ENCODE peak calls at places on chromosomes 1 and 21, in nine cellular contexts. J is heart right ventricle, U is neural progenitor cell, T is psoas muscle, Q is spleen, N is breast epithelium, A is IMR-90, C is heart left ventricle, Z is neuronal stem cell. S is an unnamed sample. For H3K36me3 and H3K9me3, the result is how much of the 10 kb centered on the place peaks cover.

GRCh38 chr1:89609339-89609725 is 23.6 kb upstream of the LRRC8C start:
- DNase-seq in Z (no peak), Q (no peak), A (no peak), T (no peak), U (no peak), N (no peak), J (no peak), C (no peak), S (no peak)

GRCh38 chr1:22041505-22041904 is 11.0 kb upstream of the CDC42 start:
- DNase-seq in J (no peak), Z (no peak), C (no peak), Q (peak), N (no peak), A (no peak), T (no peak), U (no peak), S (no peak)

GRCh38 chr1:87279966-87280535 is 48.6 kb upstream of the LMO4 start:
- DNase-seq in T (no peak), N (no peak), Q (no peak), U (no peak), J (no peak), Z (no peak), A (peak), C (no peak), S (no peak)

GRCh38 chr1:15756143-15757015 is 2.2 kb upstream of the FBLIM1 start:
- DNase-seq in N (peak), Z (no peak), C (no peak), U (peak), T (no peak), Q (no peak), A (no peak), J (no peak), S (peak)

GRCh38 chr1:154304664-154305337 is 16.1 kb upstream of the AQP10 start:
- DNase-seq in T (no peak), J (no peak), U (no peak), A (no peak), Z (no peak), C (no peak), N (no peak), Q (no peak), S (no peak)

GRCh38 chr1:155126494-155127104 is 1.1 kb upstream of the EFNA1 start:
- DNase-seq in U (peak), Q (no peak), T (peak), N (peak), C (no peak), A (peak), J (peak), Z (no peak), S (no peak)

GRCh38 chr1:90784186-90784847 is 67.2 kb upstream of the BARHL2 start:
- DNase-seq in C (no peak), J (no peak), N (no peak), Q (no peak), T (no peak), U (no peak), A (no peak), Z (no peak), S (no peak)

GRCh38 chr1:221691320-221691719 is 50.6 kb downstream of the DUSP10 start:
- DNase-seq in A (no peak), C (no peak), T (no peak), N (no peak), Q (no peak), U (no peak), J (no peak), Z (no peak), S (no peak)

GRCh38 chr1:54537611-54538010 is 10.4 kb upstream of the ACOT11 start:
- DNase-seq in U (no peak), N (no peak), T (no peak), Z (no peak), J (no peak), C (no peak), A (no peak), Q (no peak), S (no peak)

GRCh38 chr1:225425211-225425786 is 2.5 kb downstream of the LBR start:
- DNase-seq in C (no peak), Q (no peak), N (no peak), J (no peak), T (no peak), Z (no peak), A (peak), U (no peak), S (no peak)

GRCh38 chr1:6889875-6890480 is 104.7 kb downstream of the CAMTA1 start:
- DNase-seq in T (no peak), C (peak), J (no peak), N (no peak), Q (no peak), U (peak), A (peak), Z (peak), S (peak)

GRCh38 chr1:162977944-162978568 is 91.1 kb upstream of the RGS4 start:
- DNase-seq in J (no peak), U (no peak), A (no peak), Q (no peak), N (no peak), T (no peak), C (no peak), Z (no peak), S (no peak)

GRCh38 chr1:2927995-2928732 is 93.1 kb upstream of the ACTRT2 start:
- DNase-seq in N (no peak), Q (no peak), T (no peak), Z (no peak), C (no peak), A (no peak), J (no peak), U (no peak), S (no peak)

GRCh38 chr1:56286506-56286905 is 292.9 kb downstream of the PLPP3 start:
- DNase-seq in Z (no peak), U (no peak), C (no peak), Q (no peak), T (no peak), A (no peak), N (no peak), J (no peak), S (no peak)

DNA sequence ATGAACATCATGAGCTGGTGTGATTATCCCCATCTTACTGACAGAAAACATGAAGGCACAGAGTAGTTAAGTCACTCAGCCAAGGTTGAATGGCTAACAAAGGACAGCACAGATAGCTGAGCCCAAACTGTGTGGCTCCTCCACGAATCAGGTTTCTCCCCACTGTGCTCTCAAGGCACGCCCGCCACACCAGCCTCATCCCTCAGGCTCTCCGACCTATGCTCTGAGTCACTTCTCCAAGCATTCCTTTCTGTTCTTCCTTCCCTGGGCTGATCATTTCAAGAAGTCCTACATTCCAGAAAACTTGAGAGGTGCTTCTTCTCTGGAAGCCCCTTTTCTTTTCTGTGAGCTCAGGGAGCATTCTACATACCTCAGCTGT is 25.3 kb upstream of the SDC3 start:
- DNase-seq in N (no peak), C (no peak), A (peak), T (no peak), Q (no peak), U (no peak), Z (no peak), J (no peak), S (no peak)
- H3K36me3 ChIP-seq in N (under half), C (half or more), A (under half), T (half or more), Q (half or more), U (under half), Z (half or more), J (under half), S (under half)

GRCh38 chr1:41806472-41807155 is 112.1 kb downstream of the HIVEP3 start:
- DNase-seq in N (no peak), A (no peak), Z (no peak), T (no peak), U (no peak), C (no peak), J (no peak), Q (no peak), S (no peak)
- H3K4me3 ChIP-seq in N (no peak), A (no peak), Z (no peak), T (no peak), U (no peak), C (no peak), J (no peak), Q (no peak), S (no peak)

GRCh38 chr21:20592482-20592881 is 405.7 kb upstream of the NCAM2 start:
- DNase-seq in J (no peak), U (no peak), T (no peak), A (no peak), Z (no peak), C (no peak), N (no peak), Q (no peak), S (no peak)
- H3K9me3 ChIP-seq in J (under half), U (under half), T (under half), A (under half), Z (under half), C (under half), N (under half), Q (under half), S (under half)

DNA sequence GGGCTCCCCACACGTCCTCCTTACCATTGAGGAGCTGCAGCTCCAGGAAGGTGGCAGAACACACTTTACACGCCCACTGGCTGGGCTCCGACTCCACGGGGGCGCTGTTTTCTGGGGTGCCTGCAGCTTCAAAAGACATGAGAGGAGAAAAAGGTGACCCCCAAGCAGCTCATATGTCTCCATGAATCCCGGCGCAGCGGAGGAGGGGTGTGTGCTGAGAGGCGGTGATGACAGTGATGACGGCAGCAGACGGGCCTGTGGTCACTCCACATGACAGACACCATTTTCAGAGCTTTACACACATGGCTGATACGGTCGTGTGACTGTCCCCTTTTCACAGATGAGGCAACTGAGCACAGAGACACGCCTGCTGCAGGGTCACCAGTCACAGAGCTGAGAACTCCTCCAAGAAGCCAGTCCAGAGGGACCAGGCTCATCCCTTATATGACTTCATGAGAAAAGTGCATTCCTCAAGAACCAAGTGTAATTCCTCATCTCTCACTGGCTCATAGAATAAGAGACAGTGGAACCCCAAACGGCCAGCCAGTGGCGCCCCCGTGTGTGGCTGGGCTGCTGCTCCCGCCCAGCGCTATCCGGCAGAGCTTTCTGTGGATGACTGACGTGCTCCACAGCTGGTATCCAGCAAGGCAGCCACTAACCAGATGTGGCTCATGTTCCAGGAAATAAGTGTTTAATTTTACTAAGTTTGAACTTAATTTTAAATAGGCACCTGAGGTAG is 31.9 kb downstream of the PRDM15 start:
- DNase-seq in Q (peak), C (no peak), J (no peak), N (no peak), U (peak), T (no peak), A (peak), Z (no peak), S (peak)
- H3K36me3 ChIP-seq in Q (under half), C (under half), J (under half), N (under half), U (under half), T (under half), A (under half), Z (under half), S (under half)

GRCh38 chr1:67001682-67002425 is 52.1 kb downstream of the SLC35D1 start:
- DNase-seq in C (no peak), U (no peak), T (no peak), N (no peak), Q (no peak), Z (no peak), A (no peak), J (no peak), S (no peak)

GRCh38 chr1:66998972-66999371 is 55.0 kb downstream of the SLC35D1 start:
- DNase-seq in A (peak), C (no peak), Q (no peak), Z (no peak), U (no peak), J (no peak), T (no peak), N (no peak), S (no peak)

GRCh38 chr1:67005068-67005467 is 48.9 kb downstream of the SLC35D1 start:
- DNase-seq in A (no peak), J (peak), N (no peak), Q (no peak), Z (no peak), T (peak), U (no peak), C (peak), S (no peak)

GRCh38 chr1:66999640-67000400 is 54.1 kb downstream of the SLC35D1 start:
- DNase-seq in C (no peak), T (no peak), N (no peak), A (no peak), Q (no peak), Z (no peak), J (no peak), U (no peak), S (no peak)

DNA sequence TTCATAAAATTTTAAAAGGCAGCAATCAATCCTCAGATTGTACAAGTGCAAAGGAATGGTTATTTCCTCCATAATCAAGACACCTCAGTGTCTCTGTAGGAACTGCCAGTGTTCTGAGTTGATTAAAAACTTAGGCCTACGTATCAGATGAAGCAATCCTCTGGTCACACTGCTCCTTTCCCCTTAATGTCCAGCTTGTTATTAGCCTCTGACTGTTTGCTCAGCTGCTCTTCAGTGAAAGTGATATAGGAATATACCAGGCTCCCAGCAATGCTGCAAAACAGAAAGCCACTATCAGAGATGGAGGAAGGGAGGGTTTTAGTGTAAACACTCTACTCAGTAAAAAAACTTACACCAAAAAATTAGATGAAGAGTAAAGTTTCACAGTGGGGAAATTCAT is 49.8 kb downstream of the SLC35D1 start:
- DNase-seq in N (no peak), Q (no peak), J (no peak), U (no peak), T (no peak), A (peak), C (no peak), Z (no peak), S (no peak)
- H3K4me3 ChIP-seq in N (no peak), Q (no peak), J (no peak), U (no peak), T (no peak), A (no peak), C (no peak), Z (no peak), S (no peak)

GRCh38 chr1:80673935-80674597 is 1126.7 kb upstream of the ADGRL2 start:
- DNase-seq in U (peak), T (no peak), A (no peak), N (no peak), Z (no peak), C (no peak), J (no peak), Q (no peak), S (no peak)

GRCh38 chr1:80678438-80678837 is 1122.3 kb upstream of the ADGRL2 start:
- DNase-seq in C (no peak), A (no peak), N (no peak), J (no peak), Q (no peak), Z (no peak), U (no peak), T (no peak), S (no peak)

GRCh38 chr1:80675469-80675868 is 1125.3 kb upstream of the ADGRL2 start:
- DNase-seq in J (no peak), Z (no peak), T (no peak), A (no peak), Q (no peak), U (no peak), N (no peak), C (no peak), S (no peak)
- H3K9me3 ChIP-seq in J (under half), Z (under half), T (under half), A (under half), Q (under half), U (under half), N (under half), C (under half), S (under half)

GRCh38 chr1:27594542-27595510 is 9.1 kb downstream of the AHDC1 start:
- DNase-seq in Q (no peak), T (no peak), J (no peak), U (peak), N (no peak), A (peak), C (no peak), Z (no peak), S (no peak)

GRCh38 chr1:27592191-27592590 is 11.8 kb downstream of the AHDC1 start:
- DNase-seq in J (no peak), A (no peak), N (no peak), C (no peak), U (no peak), T (no peak), Q (no peak), Z (no peak), S (no peak)

GRCh38 chr1:27592600-27593340 is 11.2 kb downstream of the AHDC1 start:
- DNase-seq in U (peak), J (no peak), A (no peak), C (peak), Z (no peak), N (no peak), Q (no peak), T (no peak), S (no peak)

GRCh38 chr1:27595597-27595996 is 8.3 kb downstream of the AHDC1 start:
- DNase-seq in J (no peak), C (no peak), A (no peak), Q (no peak), T (no peak), N (no peak), Z (no peak), U (no peak), S (no peak)

DNA sequence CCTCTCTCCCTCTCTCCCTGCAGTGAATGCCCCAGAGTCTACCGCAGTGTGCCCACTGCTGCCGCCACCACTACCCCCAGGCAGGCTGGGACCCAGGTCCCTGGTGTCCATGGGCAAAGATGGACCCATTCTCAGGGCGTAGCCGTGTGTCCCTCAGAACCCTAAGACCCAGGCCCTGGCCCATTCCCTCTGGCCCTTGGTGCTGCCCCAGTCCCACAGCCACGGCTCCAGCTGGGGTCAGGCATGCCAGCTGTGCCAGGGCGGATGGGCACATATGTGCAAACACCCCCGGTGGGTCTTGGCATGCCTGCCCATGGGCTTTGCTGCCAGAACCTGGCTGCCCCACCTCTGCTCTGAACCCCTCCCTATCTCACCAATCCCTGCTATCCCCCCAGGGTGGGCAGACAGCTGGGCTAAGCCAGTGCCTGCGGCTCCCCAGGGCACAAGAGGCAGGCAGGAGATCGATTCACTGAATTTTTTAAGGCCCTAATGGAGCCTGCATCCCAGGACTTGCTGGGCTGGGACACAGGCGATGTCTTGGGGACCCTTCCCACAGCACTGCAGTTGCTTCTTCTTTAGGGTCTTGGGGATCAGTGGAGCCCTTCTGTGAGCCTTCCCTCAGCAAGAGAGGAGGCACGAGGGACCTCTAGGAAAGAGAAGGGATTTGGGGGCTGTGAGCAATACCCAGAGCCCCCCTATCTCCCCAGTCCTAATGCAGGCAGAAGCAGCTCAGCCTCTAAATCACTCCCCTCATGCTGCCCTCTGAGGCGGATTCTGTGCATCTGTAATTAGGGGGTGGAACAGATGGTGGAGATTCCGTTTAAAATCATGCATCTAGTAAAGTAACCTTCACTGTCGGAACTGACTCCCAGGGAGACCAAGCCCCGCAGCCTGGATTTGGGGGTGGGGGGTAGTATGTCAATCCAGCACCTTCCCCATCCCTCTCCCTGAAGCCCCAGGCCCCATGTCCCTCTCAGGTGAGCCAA is 10.3 kb downstream of the AHDC1 start:
- DNase-seq in C (peak), U (peak), Z (no peak), T (no peak), Q (no peak), A (no peak), J (no peak), N (no peak), S (no peak)
- H3K36me3 ChIP-seq in C (under half), U (under half), Z (half or more), T (under half), Q (under half), A (under half), J (under half), N (under half), S (under half)

DNA sequence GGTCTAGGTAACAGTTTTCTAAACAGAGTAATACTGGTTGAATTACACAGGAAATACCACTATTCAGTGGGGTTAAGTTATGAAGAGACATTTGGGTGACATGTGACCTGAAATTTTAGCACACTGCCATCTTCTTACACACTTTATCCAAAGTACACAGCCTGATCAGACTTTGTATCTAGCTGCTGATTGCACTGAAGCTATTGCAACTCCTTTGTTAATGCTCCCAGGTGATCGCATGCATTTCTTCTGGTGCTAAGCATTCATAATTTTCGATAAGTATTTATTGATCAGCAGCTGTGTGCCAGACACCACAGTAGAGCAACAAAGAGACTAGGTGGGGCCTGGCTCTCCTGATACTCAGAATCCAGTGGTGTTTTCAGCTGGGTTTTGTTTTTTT is 52.4 kb downstream of the AK4 start:
- DNase-seq in T (no peak), N (no peak), C (no peak), J (no peak), U (no peak), Z (no peak), Q (no peak), A (no peak), S (no peak)
- H3K4me3 ChIP-seq in T (no peak), N (no peak), C (no peak), J (no peak), U (no peak), Z (no peak), Q (no peak), A (no peak), S (no peak)

S was measured in aorta.